ENCODE peak calls at places on chromosomes 12 and 14, in four cellular contexts. One of them, this sample, is unnamed.

GRCh38 chr14:71361335-71361734 is 454.1 kb downstream of the PCNX1 start:
- DNase-seq in IMR-90: peak
- DNase-seq in OCI-LY7: no peak
- DNase-seq in foreskin fibroblast: no peak
- DNase-seq in this sample: no peak

GRCh38 chr14:81309511-81309910 is 88.8 kb upstream of the GTF2A1 start:
- DNase-seq in IMR-90: no peak
- DNase-seq in OCI-LY7: no peak
- DNase-seq in foreskin fibroblast: no peak
- DNase-seq in this sample: no peak

GRCh38 chr12:75704664-75705063 is 193.3 kb upstream of the KRR1 start:
- DNase-seq in IMR-90: peak
- DNase-seq in foreskin fibroblast: no peak
- DNase-seq in OCI-LY7: no peak
- DNase-seq in this sample: no peak

GRCh38 chr12:16020034-16020433 is 108.9 kb downstream of the DERA start:
- DNase-seq in foreskin fibroblast: no peak
- DNase-seq in OCI-LY7: no peak
- DNase-seq in IMR-90: no peak
- DNase-seq in this sample: no peak

GRCh38 chr12:49909826-49910225 is 6.1 kb upstream of the FAIM2 start:
- DNase-seq in IMR-90: peak
- DNase-seq in OCI-LY7: no peak
- DNase-seq in foreskin fibroblast: peak
- DNase-seq in this sample: no peak

GRCh38 chr12:19171731-19172130 is 42.2 kb downstream of the PLEKHA5 start:
- DNase-seq in OCI-LY7: no peak
- DNase-seq in IMR-90: no peak
- DNase-seq in foreskin fibroblast: no peak
- DNase-seq in this sample: no peak

GRCh38 chr14:60085085-60085484 is 6.6 kb upstream of the PCNX4 start:
- DNase-seq in foreskin fibroblast: peak
- DNase-seq in OCI-LY7: no peak
- DNase-seq in IMR-90: peak
- DNase-seq in this sample: no peak

GRCh38 chr12:131620520-131620919 is 90.4 kb upstream of the SFSWAP start:
- DNase-seq in OCI-LY7: peak
- DNase-seq in foreskin fibroblast: no peak
- DNase-seq in IMR-90: no peak
- DNase-seq in this sample: no peak

GRCh38 chr12:124586756-124587155 is 19.3 kb upstream of the NCOR2 start:
- DNase-seq in foreskin fibroblast: no peak
- DNase-seq in IMR-90: no peak
- DNase-seq in OCI-LY7: no peak
- DNase-seq in this sample: no peak

GRCh38 chr12:106147956-106148355 is 9.2 kb upstream of the NUAK1 start:
- DNase-seq in foreskin fibroblast: no peak
- DNase-seq in OCI-LY7: no peak
- DNase-seq in IMR-90: no peak
- DNase-seq in this sample: no peak

GRCh38 chr14:53391156-53391555 is 238.0 kb upstream of the DDHD1 start:
- DNase-seq in OCI-LY7: no peak
- DNase-seq in IMR-90: peak
- DNase-seq in foreskin fibroblast: peak
- DNase-seq in this sample: no peak

GRCh38 chr14:64915797-64916196 is 1.5 kb downstream of the CHURC1 start:
- DNase-seq in foreskin fibroblast: no peak
- DNase-seq in IMR-90: no peak
- DNase-seq in OCI-LY7: peak
- DNase-seq in this sample: no peak

GRCh38 chr14:101365329-101366158 is 195.8 kb upstream of the DIO3 start:
- DNase-seq in IMR-90: no peak
- DNase-seq in OCI-LY7: peak
- DNase-seq in foreskin fibroblast: no peak
- DNase-seq in this sample: no peak

GRCh38 chr12:101001669-101002068 is 207.1 kb downstream of the ANO4 start:
- DNase-seq in OCI-LY7: no peak
- DNase-seq in IMR-90: no peak
- DNase-seq in foreskin fibroblast: no peak
- DNase-seq in this sample: no peak

GRCh38 chr12:6216581-6216980 is 16.4 kb downstream of the CD9 start:
- DNase-seq in IMR-90: no peak
- DNase-seq in OCI-LY7: no peak
- DNase-seq in foreskin fibroblast: no peak
- DNase-seq in this sample: no peak

GRCh38 chr14:106872619-106873446 is 1346.5 kb downstream of the TMEM121 start:
- DNase-seq in IMR-90: no peak
- DNase-seq in OCI-LY7: peak
- DNase-seq in foreskin fibroblast: no peak
- DNase-seq in this sample: no peak

GRCh38 chr14:95057147-95057546 is 100.2 kb downstream of the DICER1 start:
- DNase-seq in foreskin fibroblast: no peak
- DNase-seq in OCI-LY7: no peak
- DNase-seq in IMR-90: no peak
- DNase-seq in this sample: no peak

GRCh38 chr12:110079477-110080400 is 31.4 kb upstream of the C12orf76 start:
- DNase-seq in IMR-90: peak
- DNase-seq in foreskin fibroblast: no peak
- DNase-seq in OCI-LY7: peak
- DNase-seq in this sample: no peak

GRCh38 chr14:24297190-24297964 is 2.2 kb downstream of the DHRS1 start:
- DNase-seq in foreskin fibroblast: no peak
- DNase-seq in IMR-90: peak
- DNase-seq in OCI-LY7: peak
- DNase-seq in this sample: no peak

GRCh38 chr12:67469666-67470065 is 178.9 kb upstream of the DYRK2 start:
- DNase-seq in foreskin fibroblast: no peak
- DNase-seq in IMR-90: no peak
- DNase-seq in OCI-LY7: no peak
- DNase-seq in this sample: no peak

GRCh38 chr14:50340945-50341344 is 28.8 kb downstream of the DMAC2L start:
- DNase-seq in OCI-LY7: peak
- DNase-seq in foreskin fibroblast: no peak
- DNase-seq in IMR-90: no peak
- DNase-seq in this sample: no peak

GRCh38 chr14:90715993-90716392 is 100.2 kb downstream of the TTC7B start:
- DNase-seq in foreskin fibroblast: no peak
- DNase-seq in IMR-90: no peak
- DNase-seq in OCI-LY7: no peak
- DNase-seq in this sample: no peak

GRCh38 chr12:48878548-48878947 is 12.9 kb upstream of the RND1 start:
- DNase-seq in IMR-90: no peak
- DNase-seq in OCI-LY7: no peak
- DNase-seq in foreskin fibroblast: no peak
- DNase-seq in this sample: no peak

GRCh38 chr14:21614245-21614644 is 20.5 kb downstream of the OR10G2 start:
- DNase-seq in OCI-LY7: no peak
- DNase-seq in foreskin fibroblast: no peak
- DNase-seq in IMR-90: no peak
- DNase-seq in this sample: no peak

GRCh38 chr14:32426028-32426427 is 96.9 kb downstream of the AKAP6 start:
- DNase-seq in IMR-90: no peak
- DNase-seq in OCI-LY7: no peak
- DNase-seq in foreskin fibroblast: no peak
- DNase-seq in this sample: no peak

GRCh38 chr14:92122351-92122677 is 545 bp downstream of the CPSF2 start:
- DNase-seq in foreskin fibroblast: no peak
- DNase-seq in OCI-LY7: peak
- DNase-seq in IMR-90: peak
- DNase-seq in this sample: no peak

GRCh38 chr14:50301914-50302313 is 10.1 kb downstream of the L2HGDH start:
- DNase-seq in IMR-90: no peak
- DNase-seq in OCI-LY7: no peak
- DNase-seq in foreskin fibroblast: no peak
- DNase-seq in this sample: no peak

GRCh38 chr14:97218713-97219355 is 421.7 kb downstream of the VRK1 start:
- DNase-seq in IMR-90: no peak
- DNase-seq in OCI-LY7: no peak
- DNase-seq in foreskin fibroblast: no peak
- DNase-seq in this sample: no peak

GRCh38 chr12:9240776-9241175 is 32.6 kb upstream of the PZP start:
- DNase-seq in foreskin fibroblast: no peak
- DNase-seq in OCI-LY7: no peak
- DNase-seq in IMR-90: no peak
- DNase-seq in this sample: no peak

GRCh38 chr12:31363826-31364225 is 37.9 kb upstream of the SINHCAF start:
- DNase-seq in foreskin fibroblast: no peak
- DNase-seq in IMR-90: no peak
- DNase-seq in OCI-LY7: no peak
- DNase-seq in this sample: no peak

GRCh38 chr14:91395998-91396660 is 21.5 kb downstream of the CCDC88C start:
- DNase-seq in foreskin fibroblast: no peak
- DNase-seq in IMR-90: no peak
- DNase-seq in OCI-LY7: no peak
- DNase-seq in this sample: no peak

GRCh38 chr14:72763892-72764291 is 130.0 kb downstream of the DPF3 start:
- DNase-seq in foreskin fibroblast: no peak
- DNase-seq in IMR-90: no peak
- DNase-seq in OCI-LY7: no peak
- DNase-seq in this sample: no peak
- H3K4me3 ChIP-seq in foreskin fibroblast: no peak
- H3K4me3 ChIP-seq in IMR-90: no peak
- H3K4me3 ChIP-seq in OCI-LY7: no peak
- H3K4me3 ChIP-seq in this sample: no peak

GRCh38 chr12:52496054-52496453 is 3.0 kb upstream of the KRT6A start:
- DNase-seq in foreskin fibroblast: no peak
- DNase-seq in IMR-90: no peak
- DNase-seq in OCI-LY7: peak
- DNase-seq in this sample: no peak
- TF ChIP-seq CTCF in foreskin fibroblast: no peak
- TF ChIP-seq CTCF in IMR-90: no peak
- TF ChIP-seq CTCF in OCI-LY7: no peak
- TF ChIP-seq CTCF in this sample: no peak

DNA sequence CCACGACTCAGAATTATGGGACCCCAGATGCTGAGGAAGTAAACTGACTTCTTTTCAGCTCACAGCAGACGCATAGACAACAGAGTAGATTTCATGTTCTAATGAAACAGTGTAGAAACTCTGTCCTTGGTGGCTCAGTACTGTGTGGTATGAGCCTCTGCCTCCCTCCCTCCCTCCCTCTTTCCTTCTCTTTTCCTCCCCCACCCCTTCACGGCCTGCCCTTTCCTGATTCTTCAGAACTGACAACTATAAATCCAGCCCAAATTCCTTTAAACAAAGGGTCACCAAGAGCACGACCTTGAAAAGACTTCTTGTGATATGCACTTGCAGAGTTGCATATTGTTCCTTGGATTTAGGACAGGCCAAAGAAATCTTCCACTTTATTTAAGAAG is 163.9 kb downstream of the ETV6 start:
- DNase-seq in OCI-LY7: no peak
- DNase-seq in foreskin fibroblast: no peak
- DNase-seq in IMR-90: no peak
- DNase-seq in this sample: no peak
- H3K4me3 ChIP-seq in OCI-LY7: peak
- H3K4me3 ChIP-seq in foreskin fibroblast: no peak
- H3K4me3 ChIP-seq in IMR-90: no peak
- H3K4me3 ChIP-seq in this sample: no peak

GRCh38 chr12:77996670-77997069 is 166.0 kb downstream of the NAV3 start:
- DNase-seq in OCI-LY7: peak
- DNase-seq in foreskin fibroblast: no peak
- DNase-seq in IMR-90: no peak
- DNase-seq in this sample: no peak
- TF ChIP-seq CTCF in OCI-LY7: peak
- TF ChIP-seq CTCF in foreskin fibroblast: no peak
- TF ChIP-seq CTCF in IMR-90: no peak
- TF ChIP-seq CTCF in this sample: no peak

DNA sequence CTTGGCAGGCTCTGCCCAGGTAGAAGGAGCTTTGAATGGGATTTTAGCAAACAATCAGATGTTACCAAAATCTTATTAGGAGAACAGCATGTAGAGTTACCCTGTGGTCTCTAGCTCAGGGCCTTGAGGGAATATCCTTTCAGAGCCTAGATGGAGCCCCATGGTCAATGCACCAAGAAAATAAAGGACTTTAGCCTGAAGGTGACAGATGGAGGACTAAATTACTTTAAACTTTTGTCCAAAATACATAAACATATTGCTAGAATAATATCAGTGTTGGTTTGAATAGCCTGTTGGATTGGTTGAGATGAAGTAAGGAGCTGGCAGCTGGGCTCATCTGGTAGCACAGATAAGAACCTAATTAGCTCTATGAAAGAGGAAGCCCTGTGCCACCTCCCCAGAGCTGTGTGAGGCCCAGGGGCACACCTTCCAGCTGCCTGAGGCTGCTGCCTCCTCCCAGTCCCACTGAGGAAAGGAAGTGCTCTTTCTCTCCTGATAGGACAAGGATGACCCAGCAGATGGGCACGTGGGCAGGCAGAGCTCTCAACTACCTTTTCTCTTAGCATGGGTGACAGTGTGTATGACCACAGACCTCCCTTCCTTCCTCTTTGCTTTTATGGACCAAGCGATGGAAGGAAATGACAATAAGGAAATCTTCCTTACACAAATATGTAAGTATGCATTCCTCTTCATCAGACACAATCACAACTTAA is 127.4 kb upstream of the AMIGO2 start:
- DNase-seq in IMR-90: no peak
- DNase-seq in foreskin fibroblast: no peak
- DNase-seq in OCI-LY7: peak
- DNase-seq in this sample: no peak
- H3K4me3 ChIP-seq in IMR-90: no peak
- H3K4me3 ChIP-seq in foreskin fibroblast: no peak
- H3K4me3 ChIP-seq in OCI-LY7: peak
- H3K4me3 ChIP-seq in this sample: no peak

GRCh38 chr14:103196716-103197115 is 73.5 kb downstream of the TNFAIP2 start:
- DNase-seq in foreskin fibroblast: no peak
- DNase-seq in IMR-90: no peak
- DNase-seq in OCI-LY7: no peak
- DNase-seq in this sample: no peak

GRCh38 chr14:103190731-103191130 is 67.5 kb downstream of the TNFAIP2 start:
- DNase-seq in foreskin fibroblast: no peak
- DNase-seq in OCI-LY7: no peak
- DNase-seq in IMR-90: no peak
- DNase-seq in this sample: no peak

GRCh38 chr14:103195828-103196615 is 72.8 kb downstream of the TNFAIP2 start:
- DNase-seq in foreskin fibroblast: no peak
- DNase-seq in IMR-90: no peak
- DNase-seq in OCI-LY7: no peak
- DNase-seq in this sample: no peak

GRCh38 chr14:103191856-103192835 is 68.9 kb downstream of the TNFAIP2 start:
- DNase-seq in IMR-90: no peak
- DNase-seq in foreskin fibroblast: no peak
- DNase-seq in OCI-LY7: no peak
- DNase-seq in this sample: no peak

GRCh38 chr14:103194256-103195045 is 71.2 kb downstream of the TNFAIP2 start:
- DNase-seq in OCI-LY7: no peak
- DNase-seq in IMR-90: peak
- DNase-seq in foreskin fibroblast: no peak
- DNase-seq in this sample: peak
- TF ChIP-seq CTCF in OCI-LY7: no peak
- TF ChIP-seq CTCF in IMR-90: no peak
- TF ChIP-seq CTCF in foreskin fibroblast: no peak
- TF ChIP-seq CTCF in this sample: no peak

DNA sequence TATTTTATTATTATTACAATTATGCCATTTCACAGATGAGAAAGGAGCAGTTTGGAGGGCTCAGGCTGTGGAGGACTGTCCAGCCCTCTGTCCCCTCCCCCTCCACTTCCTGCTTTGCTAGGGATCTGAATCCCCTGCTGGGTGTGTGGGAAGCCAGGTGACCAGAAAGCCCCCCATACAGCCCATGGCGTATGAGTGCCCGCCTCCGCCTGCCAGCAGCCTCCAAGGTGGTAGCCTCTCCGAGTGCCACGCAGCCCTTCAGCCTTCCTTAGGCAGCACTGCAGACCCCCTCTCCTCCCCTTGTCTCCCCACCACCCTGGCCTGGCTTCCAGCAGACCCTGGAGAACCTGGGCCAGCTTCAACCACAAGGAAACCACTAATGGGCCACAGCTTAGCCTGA is 12.6 kb downstream of the DTX1 start:
- DNase-seq in OCI-LY7: no peak
- DNase-seq in foreskin fibroblast: no peak
- DNase-seq in IMR-90: no peak
- DNase-seq in this sample: no peak
- H3K4me3 ChIP-seq in OCI-LY7: peak
- H3K4me3 ChIP-seq in foreskin fibroblast: no peak
- H3K4me3 ChIP-seq in IMR-90: no peak
- H3K4me3 ChIP-seq in this sample: no peak

This sample was measured in astrocyte of the cerebellum.